ENCODE peak calls at places on chromosomes 7 and 10, in ten cellular contexts. G is HCT116, H is hepatocyte, T is OCI-LY7, O is SK-N-SH, F is GM23248, Q is fibroblast of lung, S is trophoblast cell, I is GM23338, A is PC-9. U is an unnamed sample.

GRCh38 chr10:58137813-58138212 is 129.9 kb downstream of the IPMK start:
- DNase-seq in F (no peak), T (no peak), I (no peak), H (no peak), O (peak), S (no peak), G (no peak), A (no peak), Q (no peak), U (no peak)

GRCh38 chr7:139317954-139318505 is 23.1 kb upstream of the FMC1 start:
- DNase-seq in G (no peak), H (no peak), A (no peak), Q (no peak), F (no peak), S (peak), I (no peak), T (no peak), O (no peak), U (no peak)

GRCh38 chr7:85386460-85386859 is 199.6 kb upstream of the SEMA3D start:
- DNase-seq in O (no peak), S (no peak), H (no peak), Q (no peak), A (no peak), T (no peak), I (no peak), F (no peak), G (no peak), U (no peak)

GRCh38 chr10:997266-998022 is 9.2 kb downstream of the GTPBP4 start:
- DNase-seq in G (no peak), A (no peak), H (no peak), O (no peak), F (no peak), Q (no peak), T (no peak), I (no peak), S (no peak), U (no peak)

GRCh38 chr10:126422561-126422960 is 34.3 kb upstream of the ADAM12 start:
- DNase-seq in H (no peak), S (no peak), F (peak), O (no peak), I (no peak), T (no peak), G (no peak), A (no peak), Q (peak), U (peak)

GRCh38 chr7:96178581-96178980 is 143.3 kb downstream of the SLC25A13 start:
- DNase-seq in H (no peak), I (no peak), G (no peak), Q (no peak), F (no peak), T (no peak), O (no peak), A (no peak), S (peak), U (no peak)

GRCh38 chr7:137771273-137771672 is 75.5 kb downstream of the DGKI start:
- DNase-seq in Q (no peak), H (no peak), F (no peak), S (no peak), G (no peak), T (no peak), O (no peak), A (no peak), I (no peak), U (no peak)

GRCh38 chr7:100682991-100683658 is 9.6 kb downstream of the GNB2 start:
- DNase-seq in S (no peak), F (no peak), G (no peak), Q (no peak), I (no peak), O (peak), A (no peak), T (no peak), H (no peak), U (no peak)

GRCh38 chr10:69473304-69473985 is 22.2 kb downstream of the TSPAN15 start:
- DNase-seq in S (no peak), I (no peak), F (no peak), G (no peak), Q (no peak), O (no peak), H (no peak), A (no peak), T (no peak), U (no peak)

GRCh38 chr10:64033710-64034109 is 512.5 kb downstream of the REEP3 start:
- DNase-seq in G (no peak), I (no peak), H (no peak), S (peak), F (no peak), O (no peak), T (no peak), Q (no peak), A (no peak), U (no peak)

GRCh38 chr10:71270301-71270777 is 48.7 kb upstream of the SLC29A3 start:
- DNase-seq in F (peak), T (peak), Q (peak), O (peak), I (peak), S (peak), A (no peak), G (peak), H (peak), U (peak)

GRCh38 chr10:71727429-71728217 is 8.0 kb upstream of the C10orf105 start:
- DNase-seq in T (peak), Q (no peak), G (no peak), I (no peak), F (peak), H (peak), A (peak), S (no peak), O (peak), U (no peak)

GRCh38 chr7:44184221-44184873 is 4.9 kb downstream of the GCK start:
- DNase-seq in A (peak), F (peak), G (peak), I (no peak), T (no peak), H (peak), O (no peak), S (peak), Q (peak), U (peak)

GRCh38 chr10:43817368-43817767 is 168.7 kb upstream of the ZNF32 start:
- DNase-seq in T (no peak), G (no peak), I (no peak), F (peak), H (no peak), Q (peak), O (no peak), A (no peak), S (peak), U (peak)

GRCh38 chr10:24683554-24683953 is 40.1 kb downstream of the ARHGAP21 start:
- DNase-seq in A (no peak), T (no peak), S (no peak), F (no peak), H (no peak), O (no peak), G (no peak), I (no peak), Q (no peak), U (no peak)

GRCh38 chr10:84241185-84241790 is at the start of gene LRIT1:
- DNase-seq in Q (no peak), A (no peak), H (no peak), G (no peak), S (no peak), I (no peak), O (no peak), T (no peak), F (no peak), U (no peak)

GRCh38 chr7:5282464-5283316 is at the start of gene SLC29A4:
- DNase-seq in T (no peak), S (peak), H (peak), A (no peak), F (peak), Q (no peak), G (peak), I (no peak), O (peak), U (no peak)

GRCh38 chr7:512541-513311 is 6.9 kb downstream of the PDGFA start:
- DNase-seq in T (no peak), G (no peak), O (no peak), I (no peak), S (no peak), Q (peak), A (no peak), F (no peak), H (no peak), U (peak)

GRCh38 chr10:70974351-70974901 is 86.1 kb upstream of the PCBD1 start:
- DNase-seq in O (peak), Q (peak), I (no peak), F (peak), G (no peak), T (no peak), H (peak), S (peak), A (no peak), U (peak)

GRCh38 chr7:3028071-3028766 is 15.4 kb downstream of the CARD11 start:
- DNase-seq in Q (peak), H (peak), I (no peak), G (no peak), T (no peak), S (peak), O (peak), F (peak), A (peak), U (peak)

GRCh38 chr10:34637419-34637911 is 177.6 kb downstream of the PARD3 start:
- DNase-seq in T (peak), I (peak), S (peak), O (peak), G (peak), A (no peak), H (peak), F (peak), Q (peak), U (peak)

GRCh38 chr10:132064771-132065437 is 842 bp upstream of the JAKMIP3 start:
- DNase-seq in T (no peak), H (no peak), I (no peak), F (no peak), Q (no peak), S (no peak), O (no peak), A (no peak), G (no peak), U (no peak)

GRCh38 chr7:131157530-131158243 is 170.0 kb upstream of the MKLN1 start:
- DNase-seq in T (no peak), S (peak), G (no peak), A (no peak), H (no peak), O (no peak), F (peak), Q (peak), I (no peak), U (peak)

GRCh38 chr10:96665306-96665705 is 55.0 kb downstream of the PIK3AP1 start:
- DNase-seq in Q (peak), F (peak), S (peak), T (no peak), G (no peak), H (no peak), A (no peak), O (no peak), I (no peak), U (peak)

GRCh38 chr10:1160561-1160961 is 104.4 kb downstream of the WDR37 start:
- DNase-seq in F (no peak), I (no peak), T (no peak), S (no peak), Q (no peak), H (no peak), G (no peak), O (no peak), A (no peak), U (no peak)

GRCh38 chr10:80271416-80271815 is 18.0 kb downstream of the MAT1A start:
- DNase-seq in F (no peak), O (no peak), T (no peak), A (no peak), G (no peak), Q (no peak), S (no peak), I (no peak), H (no peak), U (no peak)

DNA sequence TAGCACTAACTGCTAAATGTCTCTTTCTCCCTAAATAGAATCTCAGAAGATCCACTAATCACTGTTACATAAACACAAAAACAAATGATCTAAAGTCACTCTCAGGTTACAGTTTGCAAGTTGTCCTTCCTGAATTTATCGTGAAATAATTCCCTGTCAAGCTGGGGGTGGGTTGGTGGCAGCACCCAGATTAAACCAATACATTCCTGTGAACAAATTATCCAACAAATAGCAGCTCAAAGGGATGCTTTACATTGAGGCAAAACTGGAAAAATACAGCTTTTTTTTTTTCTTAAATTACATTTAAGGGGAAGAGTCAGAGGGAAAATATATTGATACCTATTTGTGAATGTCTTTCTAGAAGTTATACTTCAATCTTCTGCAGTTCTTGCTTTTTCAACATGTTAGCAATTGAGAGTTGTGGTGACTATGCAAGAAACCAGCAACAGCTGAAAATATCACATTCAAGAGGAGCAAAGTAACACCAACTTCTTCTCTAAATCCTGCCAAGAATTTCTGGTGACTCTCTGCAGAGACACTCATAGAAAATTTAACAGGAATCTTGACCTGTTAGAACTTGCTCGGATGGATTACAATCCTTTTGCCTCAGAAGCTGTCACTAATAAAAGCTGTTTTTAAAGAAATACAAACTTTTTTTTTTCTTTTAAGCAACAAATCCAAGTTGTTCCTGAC is 18.9 kb downstream of the LMOD2 start:
- DNase-seq in H (no peak), Q (peak), S (peak), A (no peak), G (no peak), I (no peak), O (no peak), T (no peak), F (peak), U (peak)
- H3K4me2 ChIP-seq in H (no peak), Q (no peak), S (no peak), A (no peak), G (no peak), I (no peak), O (no peak), T (no peak), F (peak), U (no peak)

GRCh38 chr7:93117327-93117726 is 452 bp downstream of the SAMD9 start:
- DNase-seq in H (no peak), O (no peak), F (peak), A (no peak), S (peak), I (no peak), G (no peak), T (no peak), Q (peak), U (no peak)

GRCh38 chr7:93119191-93119905 is 1.6 kb upstream of the SAMD9 start:
- DNase-seq in A (peak), F (peak), S (peak), H (no peak), O (no peak), G (no peak), Q (peak), T (no peak), I (no peak), U (peak)

GRCh38 chr7:93120981-93121549 is 3.3 kb upstream of the SAMD9 start:
- DNase-seq in Q (no peak), I (no peak), T (no peak), F (no peak), G (no peak), S (no peak), O (no peak), H (no peak), A (no peak), U (no peak)

GRCh38 chr7:93117852-93118530 is at the start of gene SAMD9:
- DNase-seq in I (peak), G (peak), T (peak), H (peak), Q (peak), O (peak), S (peak), F (peak), A (peak), U (peak)

GRCh38 chr7:93115796-93116195 is 2.0 kb downstream of the SAMD9 start:
- DNase-seq in T (no peak), H (no peak), I (no peak), Q (peak), O (no peak), A (peak), F (peak), G (peak), S (no peak), U (peak)
- H3K4me3 ChIP-seq in T (no peak), H (no peak), I (no peak), Q (peak), O (peak), A (no peak), F (peak), G (no peak), S (no peak), U (peak)

GRCh38 chr10:102400061-102400460 is 4.6 kb downstream of the NFKB2 start:
- DNase-seq in I (no peak), A (no peak), S (no peak), G (no peak), F (no peak), T (no peak), Q (no peak), O (no peak), H (no peak), U (no peak)

GRCh38 chr10:102401735-102402511 is 6.4 kb downstream of the NFKB2 start:
- DNase-seq in O (no peak), T (no peak), G (no peak), A (peak), F (peak), I (no peak), H (peak), Q (peak), S (peak), U (peak)

GRCh38 chr10:102400598-102401321 is 5.3 kb downstream of the NFKB2 start:
- DNase-seq in Q (no peak), O (no peak), T (no peak), G (no peak), H (no peak), S (no peak), A (no peak), F (no peak), I (no peak), U (no peak)

GRCh38 chr10:102402512-102402896 is 7.0 kb downstream of the NFKB2 start:
- DNase-seq in F (no peak), T (no peak), G (no peak), A (no peak), I (no peak), O (no peak), S (no peak), H (no peak), Q (no peak), U (no peak)

GRCh38 chr10:102401322-102401614 is 5.8 kb downstream of the NFKB2 start:
- DNase-seq in F (no peak), Q (no peak), T (no peak), A (no peak), S (peak), I (no peak), G (no peak), O (no peak), H (no peak), U (no peak)
- H3K4me2 ChIP-seq in F (no peak), Q (no peak), T (no peak), A (peak), S (no peak), I (no peak), G (peak), O (no peak), H (no peak), U (no peak)

DNA sequence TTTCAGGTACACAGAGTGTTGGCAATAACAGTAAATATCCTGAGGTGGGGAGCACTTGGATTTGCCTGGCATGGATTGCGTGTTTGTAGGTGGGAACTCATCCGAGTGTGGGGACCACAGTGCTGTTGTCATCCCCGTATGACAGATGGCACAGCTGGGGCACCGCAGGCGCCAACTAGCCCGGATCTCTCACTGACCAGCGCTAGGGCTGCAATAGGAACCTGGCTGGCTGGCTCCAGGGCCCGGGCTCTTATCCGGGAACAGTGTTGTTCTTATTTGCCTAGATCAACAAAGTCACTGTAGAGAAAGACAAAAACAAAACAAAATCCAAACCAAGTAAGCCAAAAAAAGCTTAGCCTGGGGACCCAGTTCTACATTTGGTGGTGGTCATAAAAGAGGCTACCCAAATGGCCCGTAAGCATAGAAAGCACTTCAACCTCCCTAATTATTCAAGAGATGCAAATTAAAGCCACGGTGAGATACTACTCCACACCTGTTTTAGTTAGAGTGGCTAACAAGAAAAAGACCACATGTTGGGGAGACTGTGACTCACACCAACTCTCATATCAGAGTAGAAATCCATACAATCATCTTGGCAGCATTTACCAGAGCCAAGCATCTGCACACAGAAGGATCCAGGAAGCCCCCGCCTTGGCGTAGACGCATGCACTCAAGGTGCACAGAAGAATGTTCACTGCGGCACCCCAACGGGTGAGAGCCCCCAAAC is 27.2 kb upstream of the PFKFB3 start:
- DNase-seq in A (no peak), H (no peak), G (no peak), Q (no peak), S (no peak), T (no peak), I (no peak), O (peak), F (no peak), U (no peak)
- H3K4me3 ChIP-seq in A (no peak), H (no peak), G (no peak), Q (no peak), S (no peak), T (no peak), I (no peak), O (no peak), F (no peak), U (no peak)

DNA sequence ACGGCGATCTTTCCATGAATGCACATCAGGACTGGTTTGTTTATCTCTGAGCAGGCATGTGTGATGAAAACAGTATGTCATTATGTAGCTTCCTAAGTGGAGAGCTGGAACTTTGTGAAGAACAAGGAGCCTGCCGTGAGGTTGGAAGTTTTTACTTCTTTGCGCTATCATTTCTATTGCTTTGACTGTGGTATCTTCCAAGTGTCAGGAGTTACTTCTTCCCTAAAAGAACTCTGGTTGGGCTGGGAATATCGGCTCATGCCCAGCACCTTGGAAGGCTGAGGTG is 167.4 kb upstream of the AHR start:
- DNase-seq in O (no peak), A (peak), H (no peak), I (no peak), S (no peak), F (no peak), T (no peak), Q (peak), G (no peak), U (peak)
- H3K4me2 ChIP-seq in O (no peak), A (peak), H (peak), I (no peak), S (no peak), F (no peak), T (no peak), Q (peak), G (no peak), U (peak)

U was measured in astrocyte.